ENCODE peak calls at places on chromosome 7, in five cellular contexts. H, A, S, J and I are unnamed samples.

GRCh38 chr7:66205736-66206080 is 574 bp downstream of the TPST1 start:
- DNase-seq in H (no peak), A (no peak), S (no peak), J (peak; percentile 42), I (no peak)

GRCh38 chr7:108568801-108569380 is 615 bp downstream of the THAP5 start:
- DNase-seq in H (no peak), A (no peak), S (no peak), J (no peak), I (no peak)

GRCh38 chr7:49773939-49774458 is 561 bp downstream of the VWC2 start:
- DNase-seq in H (no peak), A (no peak), S (no peak), J (no peak), I (no peak)

GRCh38 chr7:77416621-77417371 is 647 bp upstream of the GSAP start:
- DNase-seq in H (peak; percentile 59), A (no peak), S (no peak), J (peak; percentile 44), I (no peak)

GRCh38 chr7:103794424-103794823 is 195.0 kb downstream of the RELN start:
- DNase-seq in H (no peak), A (no peak), S (no peak), J (no peak), I (no peak)

GRCh38 chr7:46206474-46207060 is 285.5 kb upstream of the IGFBP3 start:
- DNase-seq in H (no peak), A (no peak), S (no peak), J (no peak), I (no peak)

GRCh38 chr7:36313607-36314006 is 76.1 kb upstream of the ANLN start:
- DNase-seq in H (no peak), A (no peak), S (no peak), J (peak; percentile 9), I (no peak)

GRCh38 chr7:5638994-5639393 is 142.5 kb downstream of the RNF216 start:
- DNase-seq in H (no peak), A (peak; percentile 12), S (no peak), J (no peak), I (no peak)

GRCh38 chr7:14009453-14010418 is 20.3 kb upstream of the ETV1 start:
- DNase-seq in H (no peak), A (no peak), S (no peak), J (no peak), I (no peak)

GRCh38 chr7:55133630-55134392 is 115.0 kb downstream of the EGFR start:
- DNase-seq in H (peak; percentile 86), A (no peak), S (no peak), J (peak; percentile 76), I (peak; percentile 98)

GRCh38 chr7:8215648-8216047 is 46.3 kb downstream of the ICA1 start:
- DNase-seq in H (no peak), A (no peak), S (no peak), J (no peak), I (no peak)

GRCh38 chr7:135194494-135195095 is 16.7 kb downstream of the WDR91 start:
- DNase-seq in H (no peak), A (no peak), S (no peak), J (no peak), I (no peak)

GRCh38 chr7:133698127-133698526 is 429.0 kb upstream of the LRGUK start:
- DNase-seq in H (no peak), A (no peak), S (no peak), J (no peak), I (no peak)

GRCh38 chr7:43294080-43294630 is 181.7 kb downstream of the HECW1 start:
- DNase-seq in H (peak; percentile 42), A (no peak), S (no peak), J (peak; percentile 67), I (peak; percentile 77)

GRCh38 chr7:106140406-106141173 is 28.5 kb upstream of the SYPL1 start:
- DNase-seq in H (no peak), A (no peak), S (no peak), J (no peak), I (no peak)

GRCh38 chr7:3650844-3651243 is 349.8 kb downstream of the SDK1 start:
- DNase-seq in H (no peak), A (no peak), S (no peak), J (no peak), I (no peak)

GRCh38 chr7:51732951-51733350 is 416.3 kb upstream of the COBL start:
- DNase-seq in H (peak; percentile 1), A (no peak), S (no peak), J (no peak), I (no peak)

GRCh38 chr7:32937344-32938174 is 19.7 kb upstream of the FKBP9 start:
- DNase-seq in H (peak; percentile 16), A (peak; percentile 39), S (no peak), J (peak; percentile 84), I (peak; percentile 51)

DNA sequence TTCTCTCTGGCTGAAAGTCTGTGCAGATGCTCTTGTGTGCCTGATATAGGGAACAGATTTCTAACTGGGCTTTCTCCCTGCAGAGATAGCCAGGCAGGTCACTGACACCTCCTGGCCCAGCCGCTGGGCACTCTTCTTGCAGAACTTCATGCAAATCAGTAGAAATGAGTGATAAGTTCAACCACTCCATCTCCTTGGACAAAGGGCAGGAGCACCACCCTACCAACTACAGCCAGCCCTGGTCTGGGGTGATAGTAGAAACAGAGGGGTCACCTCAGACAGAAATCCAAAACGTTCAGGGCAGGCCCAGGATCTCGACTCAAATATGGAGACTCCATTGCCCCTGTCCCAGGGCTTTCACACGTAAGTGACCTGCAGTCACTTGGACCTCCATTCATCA is 917.8 kb upstream of the ZNF722 start:
- DNase-seq in H (no peak), A (no peak), S (no peak), J (no peak), I (no peak)
- TF ChIP-seq POLR2A in H (no peak), A (no peak), S (no peak), J (no peak), I (no peak)

GRCh38 chr7:47518827-47519226 is 63.1 kb downstream of the TNS3 start:
- DNase-seq in H (no peak), A (no peak), S (peak; percentile 75), J (no peak), I (peak; percentile 72)
- TF ChIP-seq POLR2A in H (no peak), A (no peak), S (no peak), J (no peak), I (no peak)

DNA sequence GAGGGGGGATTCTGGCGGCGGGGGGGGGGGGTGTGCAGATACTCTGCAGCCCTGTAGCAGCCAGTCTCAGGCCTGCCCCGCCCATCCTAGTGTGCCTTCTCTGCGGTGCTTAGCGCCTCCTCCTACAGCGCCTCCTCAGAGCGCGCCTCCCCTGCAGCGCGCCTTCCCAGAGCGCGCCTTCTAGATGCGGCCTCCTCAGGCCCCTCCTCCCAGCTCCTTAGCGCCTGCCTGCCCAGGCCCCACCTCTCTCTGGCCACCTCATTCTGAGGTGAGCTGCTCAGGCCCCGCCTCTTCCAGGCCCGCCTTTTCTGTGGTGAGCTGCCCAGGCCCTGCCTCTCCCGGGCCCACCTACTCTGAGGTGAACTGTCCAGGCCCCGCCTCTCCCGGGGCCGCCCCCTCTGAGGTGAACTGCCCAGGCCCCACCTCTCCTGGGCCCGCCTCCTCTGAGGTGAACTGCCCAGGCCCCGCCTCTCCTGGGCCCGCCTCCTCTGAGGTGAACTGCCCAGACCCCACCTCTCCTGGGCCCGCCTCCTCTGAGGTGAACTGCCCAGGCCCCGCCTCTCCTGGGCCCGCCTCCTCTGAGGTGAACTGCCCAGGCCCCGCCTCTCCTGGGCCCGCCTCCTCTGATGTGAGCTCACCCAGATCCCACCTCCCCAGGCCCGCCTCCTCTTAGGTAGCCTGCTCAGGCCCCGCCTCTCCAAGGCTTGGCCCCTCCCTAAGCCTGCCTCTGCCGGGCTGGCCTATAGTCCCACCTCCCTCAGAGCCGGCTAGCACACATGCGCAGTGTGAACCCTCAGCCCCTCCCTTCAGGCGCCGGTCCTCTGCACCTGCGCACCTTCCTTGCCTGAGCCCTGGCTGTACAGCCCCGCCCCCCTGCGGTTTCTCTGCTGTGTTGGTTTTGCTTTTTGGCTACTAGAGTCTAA is 2.1 kb upstream of the SGCE start:
- DNase-seq in H (peak; percentile 96), A (peak; percentile 95), S (peak; percentile 98), J (peak; percentile 96), I (peak; percentile 52)
- TF ChIP-seq POLR2A in H (no peak), A (no peak), S (no peak), J (no peak), I (no peak)

GRCh38 chr7:149771696-149772235 is 1.6 kb downstream of the ZNF467 start:
- DNase-seq in H (peak; percentile 88), A (peak; percentile 89), S (peak; percentile 95), J (peak; percentile 92), I (peak; percentile 98)
- TF ChIP-seq POLR2A in H (no peak), A (no peak), S (no peak), J (no peak), I (peak; percentile 50)

GRCh38 chr7:151016505-151016904 is 7.8 kb downstream of the ATG9B start:
- DNase-seq in H (no peak), A (no peak), S (no peak), J (no peak), I (no peak)
- TF ChIP-seq POLR2A in H (no peak), A (no peak), S (no peak), J (no peak), I (no peak)

GRCh38 chr7:158706273-158706704 is 1.7 kb upstream of the NCAPG2 start:
- DNase-seq in H (no peak), A (no peak), S (no peak), J (no peak), I (no peak)

GRCh38 chr7:158705234-158705890 is 758 bp upstream of the NCAPG2 start:
- DNase-seq in H (no peak), A (no peak), S (no peak), J (no peak), I (no peak)

GRCh38 chr7:158706710-158707590 is 2.3 kb upstream of the NCAPG2 start:
- DNase-seq in H (no peak), A (no peak), S (no peak), J (no peak), I (no peak)

GRCh38 chr7:158702944-158703343 is 1.7 kb downstream of the NCAPG2 start:
- DNase-seq in H (no peak), A (peak; percentile 72), S (no peak), J (no peak), I (no peak)

DNA sequence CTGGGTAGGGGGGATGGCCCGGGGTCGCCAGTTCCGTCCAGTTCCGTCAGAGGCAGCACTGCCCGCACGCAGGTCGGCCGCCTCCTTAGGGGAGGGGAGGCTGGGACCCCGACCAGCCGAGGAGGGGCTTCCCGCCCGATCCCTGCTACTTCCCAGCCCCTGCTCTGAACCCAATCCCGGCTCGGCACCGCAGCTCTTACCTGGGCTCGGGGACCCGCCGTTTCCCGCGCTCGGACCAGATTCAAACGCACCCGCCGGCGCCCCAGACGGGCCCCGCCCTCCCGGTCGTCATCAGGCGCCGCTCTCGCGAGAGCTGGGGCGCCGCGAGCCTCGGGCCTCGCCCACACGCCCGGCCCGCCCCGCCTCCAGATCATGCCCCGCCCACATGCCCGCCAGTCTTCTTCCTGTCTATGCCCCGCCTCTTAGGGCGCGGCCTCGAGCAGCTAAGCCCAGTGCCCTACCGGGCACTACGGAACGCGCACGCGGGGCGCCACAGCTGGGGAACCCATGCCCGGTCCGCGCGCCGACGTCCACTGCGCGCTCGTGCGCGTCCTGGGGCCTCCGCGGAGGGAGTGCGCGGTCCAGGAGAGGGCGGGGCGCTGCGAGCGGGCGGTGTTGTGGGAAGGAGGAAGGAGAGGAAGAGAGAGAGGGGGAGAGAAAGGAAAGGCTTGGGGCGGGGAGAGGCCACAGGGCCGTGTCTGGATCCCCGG is at the start of gene NCAPG2:
- DNase-seq in H (peak; percentile 98), A (peak; percentile 99), S (peak; percentile 99), J (peak; percentile 99), I (peak; percentile 95)
- TF ChIP-seq POLR2A in H (peak; percentile 68), A (peak; percentile 81), S (peak; percentile 93), J (peak; percentile 85), I (peak; percentile 60)

GRCh38 chr7:30321992-30322637 is 37.7 kb downstream of the ZNRF2 start:
- DNase-seq in H (no peak), A (no peak), S (peak; percentile 45), J (no peak), I (no peak)
- TF ChIP-seq POLR2A in H (no peak), A (no peak), S (no peak), J (no peak), I (no peak)